ENCODE peak calls at places on chromosome 11, in nine cellular contexts. One of them, this sample, is unnamed.

GRCh38 chr11:19679952-19680823 is 32.4 kb upstream of the NAV2 start:
- DNase-seq in NCI-H2029: no peak
- DNase-seq in naive B cell: no peak
- DNase-seq in stimulated activated CD8-positive, alpha-beta memory T cell treated with anti-CD3 and anti-CD28 coated beads, Interleukin-15, amount 100 ng/mL, for 1 hour: no peak
- DNase-seq in activated CD4-positive, alpha-beta T cell treated with anti-CD3 and anti-CD28 coated beads, Interleukin-2, amount 10 ng/mL, durations not matched to agents 7 days and 5 days: no peak
- DNase-seq in activated naive CD4-positive, alpha-beta T cell: no peak
- DNase-seq in neural crest cell: no peak
- DNase-seq in keratinocyte: peak; percentile 26
- DNase-seq in omental fat pad: peak; percentile 68
- DNase-seq in this sample: peak; percentile 98

GRCh38 chr11:19368726-19369364 is 128.1 kb upstream of the E2F8 start:
- DNase-seq in NCI-H2029: no peak
- DNase-seq in naive B cell: no peak
- DNase-seq in stimulated activated CD8-positive, alpha-beta memory T cell treated with anti-CD3 and anti-CD28 coated beads, Interleukin-15, amount 100 ng/mL, for 1 hour: no peak
- DNase-seq in activated CD4-positive, alpha-beta T cell treated with anti-CD3 and anti-CD28 coated beads, Interleukin-2, amount 10 ng/mL, durations not matched to agents 7 days and 5 days: no peak
- DNase-seq in activated naive CD4-positive, alpha-beta T cell: no peak
- DNase-seq in neural crest cell: no peak
- DNase-seq in keratinocyte: no peak
- DNase-seq in omental fat pad: no peak
- DNase-seq in this sample: peak; percentile 45

GRCh38 chr11:128365044-128365443 is 222.3 kb downstream of the ETS1 start:
- DNase-seq in NCI-H2029: no peak
- DNase-seq in naive B cell: no peak
- DNase-seq in stimulated activated CD8-positive, alpha-beta memory T cell treated with anti-CD3 and anti-CD28 coated beads, Interleukin-15, amount 100 ng/mL, for 1 hour: no peak
- DNase-seq in activated CD4-positive, alpha-beta T cell treated with anti-CD3 and anti-CD28 coated beads, Interleukin-2, amount 10 ng/mL, durations not matched to agents 7 days and 5 days: peak; percentile 44
- DNase-seq in activated naive CD4-positive, alpha-beta T cell: no peak
- DNase-seq in neural crest cell: no peak
- DNase-seq in keratinocyte: no peak
- DNase-seq in omental fat pad: no peak
- DNase-seq in this sample: peak; percentile 55

GRCh38 chr11:126461996-126462395 is 106.5 kb downstream of the ST3GAL4 start:
- DNase-seq in NCI-H2029: no peak
- DNase-seq in naive B cell: no peak
- DNase-seq in stimulated activated CD8-positive, alpha-beta memory T cell treated with anti-CD3 and anti-CD28 coated beads, Interleukin-15, amount 100 ng/mL, for 1 hour: no peak
- DNase-seq in activated CD4-positive, alpha-beta T cell treated with anti-CD3 and anti-CD28 coated beads, Interleukin-2, amount 10 ng/mL, durations not matched to agents 7 days and 5 days: no peak
- DNase-seq in activated naive CD4-positive, alpha-beta T cell: no peak
- DNase-seq in neural crest cell: no peak
- DNase-seq in keratinocyte: no peak
- DNase-seq in omental fat pad: no peak
- DNase-seq in this sample: no peak

GRCh38 chr11:31030375-31030774 is 339.2 kb downstream of the DCDC1 start:
- DNase-seq in NCI-H2029: no peak
- DNase-seq in naive B cell: no peak
- DNase-seq in stimulated activated CD8-positive, alpha-beta memory T cell treated with anti-CD3 and anti-CD28 coated beads, Interleukin-15, amount 100 ng/mL, for 1 hour: no peak
- DNase-seq in activated CD4-positive, alpha-beta T cell treated with anti-CD3 and anti-CD28 coated beads, Interleukin-2, amount 10 ng/mL, durations not matched to agents 7 days and 5 days: no peak
- DNase-seq in activated naive CD4-positive, alpha-beta T cell: no peak
- DNase-seq in neural crest cell: no peak
- DNase-seq in keratinocyte: no peak
- DNase-seq in omental fat pad: no peak
- DNase-seq in this sample: no peak

GRCh38 chr11:67438121-67438902 is 830 bp upstream of the PTPRCAP start:
- DNase-seq in NCI-H2029: no peak
- DNase-seq in naive B cell: no peak
- DNase-seq in stimulated activated CD8-positive, alpha-beta memory T cell treated with anti-CD3 and anti-CD28 coated beads, Interleukin-15, amount 100 ng/mL, for 1 hour: no peak
- DNase-seq in activated CD4-positive, alpha-beta T cell treated with anti-CD3 and anti-CD28 coated beads, Interleukin-2, amount 10 ng/mL, durations not matched to agents 7 days and 5 days: peak; percentile 85
- DNase-seq in activated naive CD4-positive, alpha-beta T cell: peak; percentile 32
- DNase-seq in neural crest cell: no peak
- DNase-seq in keratinocyte: no peak
- DNase-seq in omental fat pad: no peak
- DNase-seq in this sample: no peak

GRCh38 chr11:67280791-67281551 is 8.1 kb upstream of the ANKRD13D start:
- DNase-seq in NCI-H2029: no peak
- DNase-seq in naive B cell: no peak
- DNase-seq in stimulated activated CD8-positive, alpha-beta memory T cell treated with anti-CD3 and anti-CD28 coated beads, Interleukin-15, amount 100 ng/mL, for 1 hour: no peak
- DNase-seq in activated CD4-positive, alpha-beta T cell treated with anti-CD3 and anti-CD28 coated beads, Interleukin-2, amount 10 ng/mL, durations not matched to agents 7 days and 5 days: no peak
- DNase-seq in activated naive CD4-positive, alpha-beta T cell: no peak
- DNase-seq in neural crest cell: no peak
- DNase-seq in keratinocyte: no peak
- DNase-seq in omental fat pad: no peak
- DNase-seq in this sample: no peak

GRCh38 chr11:69048056-69048717 is 545 bp upstream of the TPCN2 start:
- DNase-seq in NCI-H2029: no peak
- DNase-seq in naive B cell: no peak
- DNase-seq in stimulated activated CD8-positive, alpha-beta memory T cell treated with anti-CD3 and anti-CD28 coated beads, Interleukin-15, amount 100 ng/mL, for 1 hour: no peak
- DNase-seq in activated CD4-positive, alpha-beta T cell treated with anti-CD3 and anti-CD28 coated beads, Interleukin-2, amount 10 ng/mL, durations not matched to agents 7 days and 5 days: no peak
- DNase-seq in activated naive CD4-positive, alpha-beta T cell: no peak
- DNase-seq in neural crest cell: no peak
- DNase-seq in keratinocyte: no peak
- DNase-seq in omental fat pad: no peak
- DNase-seq in this sample: no peak